ENCODE peak calls at places on chromosomes 6 and 20, in ten cellular contexts. P is epithelial cell of proximal tubule; A is astrocyte of the spinal cord; F is ovary; X is adrenal gland; S is left lung; K is CD8-positive, alpha-beta T cell; N is NCI-H1092; U is hippocampal formation; D is stimulated activated naive CD8-positive, alpha-beta T cell treated with anti-CD3 and anti-CD28 coated beads, Interleukin-15, amount 100 ng/mL, for 72 hours. Z is an unnamed sample.

GRCh38 chr6:125974214-125974866 is 12.0 kb upstream of the TRMT11 start:
- DNase-seq in P (no peak), A (peak; percentile 66), F (no peak), X (no peak), S (no peak), K (no peak), N (no peak), U (peak; percentile 78), D (no peak), Z (no peak)

GRCh38 chr20:64153410-64153809 is 10.8 kb upstream of the MYT1 start:
- DNase-seq in P (no peak), A (no peak), F (no peak), X (no peak), S (no peak), K (no peak), N (no peak), U (no peak), D (no peak), Z (no peak)

GRCh38 chr6:34001706-34002645 is 143.9 kb downstream of the GRM4 start:
- DNase-seq in P (no peak), A (no peak), F (no peak), X (no peak), S (no peak), K (no peak), N (no peak), U (no peak), D (no peak), Z (no peak)

GRCh38 chr20:43448748-43449535 is 8.8 kb upstream of the SRSF6 start:
- DNase-seq in P (no peak), A (peak; percentile 17), F (no peak), X (peak; percentile 48), S (no peak), K (peak; percentile 50), N (peak; percentile 37), U (peak; percentile 5), D (peak; percentile 35), Z (no peak)

GRCh38 chr6:37822851-37823682 is 3.5 kb downstream of the ZFAND3 start:
- DNase-seq in P (no peak), A (peak; percentile 35), F (no peak), X (no peak), S (peak; percentile 16), K (peak; percentile 39), N (no peak), U (no peak), D (peak; percentile 20), Z (no peak)

GRCh38 chr6:10720229-10720959 is 2.5 kb upstream of the TMEM14C start:
- DNase-seq in P (no peak), A (peak; percentile 22), F (peak; percentile 76), X (no peak), S (peak; percentile 94), K (peak; percentile 64), N (peak; percentile 6), U (no peak), D (peak; percentile 63), Z (peak; percentile 26)

GRCh38 chr6:89792881-89793280 is 26.7 kb downstream of the MDN1 start:
- DNase-seq in P (no peak), A (peak; percentile 34), F (no peak), X (no peak), S (no peak), K (no peak), N (peak; percentile 2), U (no peak), D (peak; percentile 5), Z (no peak)

GRCh38 chr6:6221829-6222535 is 98.5 kb downstream of the F13A1 start:
- DNase-seq in P (no peak), A (no peak), F (no peak), X (peak; percentile 25), S (no peak), K (no peak), N (no peak), U (no peak), D (no peak), Z (no peak)

GRCh38 chr6:85049282-85049681 is 284.9 kb upstream of the TBX18 start:
- DNase-seq in P (no peak), A (no peak), F (no peak), X (no peak), S (no peak), K (no peak), N (no peak), U (no peak), D (no peak), Z (no peak)

GRCh38 chr6:143005816-143006215 is 54.9 kb upstream of the AIG1 start:
- DNase-seq in P (no peak), A (no peak), F (no peak), X (no peak), S (no peak), K (no peak), N (no peak), U (no peak), D (no peak), Z (no peak)

GRCh38 chr20:57897156-57897874 is 187.5 kb upstream of the PMEPA1 start:
- DNase-seq in P (no peak), A (no peak), F (no peak), X (no peak), S (no peak), K (no peak), N (no peak), U (no peak), D (no peak), Z (peak; percentile 47)

GRCh38 chr6:159766923-159767322 is 5.1 kb downstream of the ACAT2 start:
- DNase-seq in P (no peak), A (no peak), F (no peak), X (no peak), S (no peak), K (no peak), N (no peak), U (no peak), D (no peak), Z (no peak)

GRCh38 chr20:53918949-53919361 is 151.4 kb downstream of the BCAS1 start:
- DNase-seq in P (no peak), A (no peak), F (no peak), X (no peak), S (no peak), K (no peak), N (no peak), U (no peak), D (no peak), Z (no peak)

GRCh38 chr6:29702519-29703103 is 20.6 kb upstream of the HLA-F start:
- DNase-seq in P (no peak), A (peak; percentile 5), F (peak; percentile 77), X (no peak), S (peak; percentile 98), K (peak; percentile 89), N (no peak), U (no peak), D (peak; percentile 75), Z (peak; percentile 80)

GRCh38 chr6:53825514-53826321 is 30.9 kb downstream of the LRRC1 start:
- DNase-seq in P (no peak), A (peak; percentile 23), F (no peak), X (no peak), S (no peak), K (no peak), N (no peak), U (no peak), D (no peak), Z (no peak)

GRCh38 chr20:1844723-1845523 is 50.3 kb upstream of the SIRPA start:
- DNase-seq in P (no peak), A (peak; percentile 30), F (no peak), X (peak; percentile 64), S (no peak), K (no peak), N (no peak), U (peak; percentile 47), D (peak; percentile 48), Z (no peak)

GRCh38 chr6:121951918-121952379 is 447.5 kb upstream of the HSF2 start:
- DNase-seq in P (no peak), A (peak; percentile 87), F (no peak), X (no peak), S (peak; percentile 8), K (no peak), N (no peak), U (no peak), D (no peak), Z (peak; percentile 33)

GRCh38 chr6:66897576-66897975 is 1190.5 kb upstream of the EYS start:
- DNase-seq in P (no peak), A (peak; percentile 53), F (no peak), X (no peak), S (no peak), K (no peak), N (no peak), U (no peak), D (no peak), Z (no peak)

GRCh38 chr6:166192557-166192956 is 24.9 kb upstream of the TBXT start:
- DNase-seq in P (no peak), A (no peak), F (no peak), X (no peak), S (no peak), K (no peak), N (no peak), U (no peak), D (no peak), Z (no peak)

GRCh38 chr6:29439006-29439405 is at the start of gene OR10C1:
- DNase-seq in P (no peak), A (no peak), F (no peak), X (no peak), S (no peak), K (no peak), N (no peak), U (no peak), D (no peak), Z (no peak)

GRCh38 chr6:47174502-47175023 is 132.4 kb upstream of the ADGRF1 start:
- DNase-seq in P (no peak), A (no peak), F (no peak), X (no peak), S (no peak), K (no peak), N (no peak), U (no peak), D (no peak), Z (no peak)

GRCh38 chr6:154861825-154862224 is 128.6 kb downstream of the SCAF8 start:
- DNase-seq in P (no peak), A (no peak), F (no peak), X (no peak), S (no peak), K (no peak), N (no peak), U (no peak), D (no peak), Z (no peak)

GRCh38 chr20:41232971-41233926 is 84.3 kb downstream of the ZHX3 start:
- DNase-seq in P (no peak), A (peak; percentile 86), F (no peak), X (no peak), S (no peak), K (no peak), N (no peak), U (no peak), D (no peak), Z (no peak)

GRCh38 chr6:134903448-134903847 is 46.5 kb downstream of the ALDH8A1 start:
- DNase-seq in P (peak; percentile 76), A (no peak), F (no peak), X (no peak), S (no peak), K (no peak), N (no peak), U (no peak), D (no peak), Z (no peak)